ENCODE peak calls at places on chromosome 6, in nine cellular contexts. E is CD8-positive, alpha-beta T cell; P is Panc1; Y is psoas muscle; D is fibroblast of pulmonary artery; I is endothelial cell; A is dorsolateral prefrontal cortex; O is GM10248; H is tibial nerve. F is an unnamed sample.

GRCh38 chr6:6856538-6857523 is 250.9 kb upstream of the RREB1 start:
- DNase-seq in H (peak), Y (peak), P (no peak), E (no peak), O (peak), D (peak), I (no peak), A (no peak), F (peak)

GRCh38 chr6:141133346-141133745 is 999.4 kb upstream of the GJE1 start:
- DNase-seq in I (no peak), P (no peak), O (no peak), H (no peak), E (no peak), A (no peak), Y (no peak), D (peak), F (no peak)

GRCh38 chr6:80725156-80725930 is 618.9 kb downstream of the BCKDHB start:
- DNase-seq in E (no peak), A (no peak), Y (no peak), I (no peak), H (no peak), O (no peak), D (no peak), P (no peak), F (no peak)

GRCh38 chr6:112189494-112189893 is 64.9 kb downstream of the LAMA4 start:
- DNase-seq in P (no peak), Y (no peak), A (no peak), O (no peak), H (no peak), E (no peak), I (no peak), D (no peak), F (no peak)

GRCh38 chr6:11650711-11651110 is 113.2 kb downstream of the TMEM170B start:
- DNase-seq in O (peak), D (peak), A (no peak), Y (no peak), I (no peak), E (no peak), P (no peak), H (no peak), F (no peak)

GRCh38 chr6:92507552-92507951 is 911.8 kb downstream of the EPHA7 start:
- DNase-seq in D (no peak), P (no peak), E (no peak), A (no peak), O (no peak), I (no peak), H (no peak), Y (no peak), F (no peak)

GRCh38 chr6:149190228-149190831 is 127.2 kb upstream of the TAB2 start:
- DNase-seq in I (peak), H (peak), A (no peak), P (peak), D (peak), Y (no peak), O (no peak), E (no peak), F (peak)

GRCh38 chr6:159505140-159505922 is 187.7 kb downstream of the SOD2 start:
- DNase-seq in Y (peak), H (peak), I (no peak), O (no peak), D (no peak), E (no peak), P (no peak), A (no peak), F (no peak)

GRCh38 chr6:149028767-149029405 is 282.1 kb downstream of the UST start:
- DNase-seq in E (peak), A (no peak), D (peak), Y (no peak), I (peak), O (peak), H (no peak), P (peak), F (peak)

DNA sequence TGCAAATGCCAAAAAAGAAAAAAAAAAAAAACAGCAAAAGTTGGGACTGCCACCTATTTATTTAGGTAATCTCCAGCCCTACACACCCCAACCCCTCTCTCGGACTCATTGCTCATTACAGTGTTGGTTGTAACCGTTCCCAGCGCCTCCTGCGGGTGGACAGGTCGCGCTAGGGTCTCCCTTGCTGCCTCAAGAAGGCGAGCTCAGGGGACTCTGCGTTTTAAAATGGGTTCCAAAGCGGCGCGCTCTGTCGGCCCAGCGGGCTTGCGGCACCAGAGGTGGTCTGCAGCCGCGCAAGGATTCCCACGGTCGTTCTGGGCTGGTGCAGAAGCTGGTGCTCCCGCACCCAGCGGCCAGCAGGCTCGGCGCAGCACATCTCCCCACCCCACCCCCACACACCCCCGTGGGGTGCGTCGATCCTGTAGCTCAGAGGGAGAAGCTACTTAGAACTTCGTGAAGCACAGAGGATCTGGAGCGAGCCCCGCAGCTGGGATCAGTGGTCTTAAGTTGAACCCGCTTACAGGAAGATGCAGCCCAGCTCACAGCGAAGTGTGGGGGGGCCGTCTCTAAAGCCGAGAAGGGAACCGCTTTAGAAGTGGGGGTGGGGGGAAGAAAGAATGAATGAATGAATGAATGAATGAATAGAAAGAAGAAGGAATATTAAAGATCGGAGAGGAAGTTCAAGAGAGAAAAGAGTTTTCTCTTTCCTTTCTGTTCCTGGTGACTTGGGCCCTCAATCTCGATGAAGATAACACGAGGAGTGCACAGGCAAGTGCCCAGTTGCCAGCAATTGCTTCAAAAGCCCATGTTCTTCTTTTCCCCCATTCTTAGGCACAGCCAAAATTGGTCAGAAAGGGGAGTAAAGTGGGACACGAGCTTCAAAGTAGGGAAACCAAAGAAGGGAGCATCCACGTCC is 766 bp downstream of the TFAP2A start:
- DNase-seq in Y (no peak), A (no peak), E (no peak), O (no peak), H (no peak), I (no peak), P (no peak), D (peak), F (no peak)
- TF ChIP-seq CTCF in Y (no peak), A (no peak), E (no peak), O (no peak), H (no peak), I (no peak), P (peak), D (peak), F (no peak)

DNA sequence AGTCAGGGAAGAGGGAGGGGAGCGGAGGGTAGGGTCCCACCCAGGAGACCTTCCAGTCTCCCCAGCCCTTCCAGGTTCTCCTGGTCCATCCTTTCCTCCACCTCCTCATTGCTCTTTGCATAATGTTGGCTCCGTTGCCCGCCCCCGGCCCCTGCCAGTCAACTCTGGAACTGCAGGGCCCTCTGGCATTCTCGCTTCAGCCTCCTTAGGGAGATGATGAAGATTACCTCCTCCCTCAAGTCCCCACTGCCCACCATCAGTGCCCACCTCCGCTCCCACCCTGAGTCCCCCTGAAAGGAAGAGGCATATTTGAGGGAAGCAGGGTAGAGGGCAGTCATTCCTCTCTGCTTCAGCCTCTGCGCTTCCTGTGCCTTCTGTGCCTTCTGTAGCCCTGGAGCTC is 8.5 kb downstream of the TMEM63B start:
- DNase-seq in O (no peak), P (no peak), I (no peak), E (no peak), Y (no peak), D (no peak), H (no peak), A (no peak), F (no peak)
- TF ChIP-seq CTCF in O (no peak), P (no peak), I (no peak), E (no peak), Y (no peak), D (no peak), H (no peak), A (no peak), F (no peak)

GRCh38 chr6:88965691-88966090 is 2.3 kb upstream of the RNGTT start:
- DNase-seq in A (no peak), O (no peak), E (no peak), P (no peak), Y (no peak), I (no peak), D (no peak), H (no peak), F (no peak)

GRCh38 chr6:88964509-88964908 is 1.1 kb upstream of the RNGTT start:
- DNase-seq in H (no peak), O (no peak), A (no peak), D (no peak), Y (no peak), P (no peak), E (no peak), I (no peak), F (no peak)

GRCh38 chr6:88958842-88959241 is 4.6 kb downstream of the RNGTT start:
- DNase-seq in H (no peak), Y (no peak), I (no peak), A (no peak), O (no peak), P (no peak), E (no peak), D (no peak), F (no peak)

GRCh38 chr6:88967891-88968290 is 4.5 kb upstream of the RNGTT start:
- DNase-seq in Y (no peak), E (no peak), D (no peak), I (no peak), A (no peak), O (no peak), H (no peak), P (no peak), F (no peak)

DNA sequence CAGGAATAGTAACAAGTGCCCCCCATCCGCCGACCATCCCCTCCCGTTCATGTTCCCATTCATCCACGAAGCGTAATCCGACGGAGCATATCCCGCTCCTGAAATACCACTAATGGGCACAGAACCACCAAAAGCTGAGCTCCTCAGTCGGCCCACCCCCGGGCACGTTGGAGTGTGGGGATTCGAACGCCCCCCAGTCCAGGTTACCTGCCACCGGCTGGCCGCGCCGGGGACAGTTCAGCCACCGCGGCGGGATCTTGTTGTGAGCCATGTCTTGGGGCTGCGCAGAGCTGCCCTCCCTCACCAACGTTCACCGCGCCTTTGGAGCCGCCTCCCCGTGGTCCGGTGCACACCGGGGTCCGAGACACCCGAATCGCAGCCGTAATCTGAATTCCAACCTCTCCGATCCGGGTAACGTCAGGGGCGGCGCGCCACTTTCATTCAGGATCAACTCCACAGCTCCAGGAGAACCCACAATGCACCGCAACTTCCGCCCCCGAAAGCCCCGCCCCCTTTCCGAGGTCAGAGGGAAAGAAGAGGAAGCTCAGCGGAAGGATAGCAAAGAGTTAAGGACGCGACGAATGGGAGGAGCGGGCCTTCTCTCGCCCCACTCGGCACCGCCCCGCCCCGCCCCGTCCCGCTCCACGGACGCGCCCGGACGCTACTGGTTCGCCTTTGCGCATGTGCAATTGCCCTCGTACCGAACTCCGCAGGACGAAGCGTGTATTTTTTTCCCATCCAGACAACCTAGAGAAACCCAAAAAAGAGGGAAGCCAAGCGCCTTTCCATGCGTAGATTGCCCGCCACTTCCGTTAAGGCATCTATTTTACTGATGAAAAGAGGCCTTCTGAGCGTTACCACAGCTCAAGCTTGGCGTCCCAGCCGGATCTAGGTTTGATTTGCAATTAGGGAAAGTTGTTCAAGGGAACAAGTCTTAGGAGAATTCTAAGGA is at the start of gene RNGTT:
- DNase-seq in I (peak), E (peak), H (peak), O (peak), D (peak), Y (peak), A (peak), P (peak), F (peak)
- TF ChIP-seq CTCF in I (no peak), E (no peak), H (no peak), O (no peak), D (no peak), Y (no peak), A (no peak), P (no peak), F (no peak)

DNA sequence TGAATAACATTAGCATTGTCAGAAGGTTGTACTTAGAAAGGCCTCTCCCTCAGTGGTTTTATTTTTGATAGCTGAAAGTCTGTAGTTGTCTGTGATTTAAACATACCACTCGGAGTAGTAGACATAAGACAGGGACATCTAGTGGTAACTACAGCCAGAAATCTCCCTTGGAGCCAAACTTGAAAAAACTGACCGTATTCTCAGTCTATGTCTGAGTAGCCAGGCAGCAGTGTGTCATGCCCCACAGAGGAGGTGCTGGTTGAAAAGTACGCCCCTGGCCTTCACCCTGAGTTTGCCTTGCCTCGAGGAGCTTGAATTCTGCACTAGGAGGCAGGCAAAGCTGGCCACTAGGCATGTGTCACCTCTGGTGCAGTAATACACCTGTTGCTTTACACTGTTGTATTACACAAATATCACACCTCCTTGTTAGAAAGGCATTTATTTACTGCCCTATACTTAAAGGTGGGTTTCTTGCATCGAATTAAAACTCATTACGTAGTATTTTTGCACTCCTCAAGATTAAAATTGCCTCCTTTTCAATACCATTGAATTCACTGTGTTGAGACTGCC is 20.8 kb downstream of the ZBTB2 start:
- DNase-seq in A (no peak), Y (no peak), D (peak), H (no peak), O (no peak), I (no peak), P (no peak), E (no peak), F (no peak)
- TF ChIP-seq CTCF in A (no peak), Y (no peak), D (peak), H (no peak), O (no peak), I (no peak), P (peak), E (no peak), F (no peak)

DNA sequence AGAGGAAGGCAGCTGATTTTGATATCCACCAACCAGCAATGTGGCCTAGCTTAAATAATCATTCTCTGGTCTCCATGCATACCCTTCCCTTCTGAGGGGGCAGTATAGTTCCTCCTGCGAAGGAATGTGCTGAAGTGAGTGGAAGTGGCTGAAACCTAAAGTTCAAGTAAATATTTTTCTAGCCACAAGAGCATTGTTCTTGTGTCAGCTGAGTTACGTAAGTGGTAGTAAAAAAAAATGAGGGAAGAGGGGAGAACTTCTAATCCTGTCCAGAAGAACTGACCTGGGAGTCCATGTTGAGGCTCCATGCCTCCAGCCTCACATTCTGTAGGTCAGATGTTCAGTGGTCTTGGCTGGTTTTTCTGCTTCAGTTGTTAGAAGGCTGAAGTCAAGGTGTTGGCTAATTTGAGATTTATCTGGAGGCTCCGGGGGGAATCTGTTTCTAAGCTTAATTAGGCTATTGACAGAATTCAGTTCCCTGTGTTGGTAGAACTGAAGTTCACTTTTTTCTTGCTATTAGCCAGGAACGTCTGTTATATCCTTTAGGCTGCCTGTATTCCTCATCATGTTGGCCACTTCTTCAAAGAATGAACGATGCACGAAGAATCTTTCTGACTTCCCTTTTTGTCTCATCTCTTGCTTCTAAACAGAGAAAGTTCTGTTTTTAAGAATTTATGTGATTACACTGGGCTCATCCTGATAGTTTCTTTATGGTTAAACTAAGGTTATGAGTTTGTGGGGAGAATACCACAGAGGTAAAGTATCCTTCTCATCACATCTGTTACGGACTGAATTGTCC is 207.1 kb upstream of the PRSS16 start:
- DNase-seq in A (no peak), Y (no peak), H (no peak), E (no peak), P (no peak), I (no peak), D (peak), O (no peak), F (no peak)
- TF ChIP-seq CTCF in A (no peak), Y (no peak), H (no peak), E (no peak), P (no peak), I (no peak), D (no peak), O (no peak), F (no peak)

DNA sequence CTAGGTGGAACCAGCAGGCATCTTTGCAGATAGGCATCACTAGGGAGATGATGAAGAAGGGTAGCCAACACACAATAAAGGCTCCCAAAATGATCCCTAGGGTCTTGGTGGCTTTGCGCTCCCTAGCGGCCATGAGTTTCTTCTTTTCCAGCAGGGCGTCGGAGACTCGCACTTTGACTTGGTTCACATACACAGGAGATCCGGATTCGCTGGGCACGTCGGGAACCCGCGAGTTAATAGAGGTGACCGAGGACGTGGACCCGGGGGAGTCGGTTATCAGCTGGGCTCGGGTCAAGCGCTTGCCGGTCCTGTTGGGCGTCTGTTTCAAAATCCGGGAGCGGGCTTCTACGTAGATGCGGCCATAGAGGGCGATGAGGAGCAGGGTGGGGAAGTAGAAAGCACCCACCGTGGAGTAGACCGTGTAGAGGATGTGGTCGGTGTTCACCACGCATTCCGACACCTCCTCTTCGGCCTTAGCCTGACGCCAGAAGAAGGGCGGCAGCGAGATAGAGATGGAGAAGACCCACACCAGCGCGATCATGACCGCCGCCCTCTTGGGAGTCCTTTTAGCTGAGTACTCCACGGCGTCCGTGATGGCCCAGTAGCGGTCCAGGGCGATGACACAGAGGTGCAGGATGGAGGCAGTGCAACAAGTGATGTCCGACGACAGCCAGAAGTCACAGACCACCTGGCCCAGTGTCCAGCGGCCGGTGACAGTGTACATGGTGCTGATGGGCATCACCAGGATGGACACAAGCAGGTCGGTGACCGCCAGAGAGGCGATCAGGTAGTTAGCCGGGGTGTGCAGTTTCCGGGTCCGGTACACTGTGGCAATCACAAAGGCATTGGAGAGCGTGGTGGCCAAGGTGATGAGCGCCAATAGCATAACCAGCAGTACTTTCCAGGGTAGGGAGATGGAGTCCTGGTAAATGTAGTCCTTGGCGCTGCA is 658 bp downstream of the HTR1B start:
- DNase-seq in D (no peak), O (no peak), A (no peak), E (no peak), H (no peak), Y (no peak), P (no peak), I (peak), F (peak)
- TF ChIP-seq CTCF in D (peak), O (no peak), A (peak), E (no peak), H (no peak), Y (no peak), P (peak), I (peak), F (no peak)

GRCh38 chr6:44158770-44159228 is at the start of gene CAPN11:
- DNase-seq in P (no peak), I (no peak), H (no peak), E (no peak), A (no peak), Y (no peak), O (no peak), D (no peak), F (no peak)

GRCh38 chr6:44154067-44154466 is 4.6 kb upstream of the CAPN11 start:
- DNase-seq in A (no peak), H (no peak), P (no peak), I (no peak), O (no peak), Y (no peak), E (no peak), D (no peak), F (no peak)

GRCh38 chr6:44156494-44157151 is 2.0 kb upstream of the CAPN11 start:
- DNase-seq in D (no peak), Y (no peak), H (no peak), O (no peak), A (no peak), P (no peak), E (no peak), I (no peak), F (peak)

GRCh38 chr6:44152533-44152932 is 6.1 kb upstream of the CAPN11 start:
- DNase-seq in P (no peak), E (no peak), D (no peak), A (no peak), H (no peak), Y (no peak), O (no peak), I (no peak), F (no peak)

GRCh38 chr6:44157152-44157521 is 1.5 kb upstream of the CAPN11 start:
- DNase-seq in Y (no peak), I (no peak), O (no peak), E (no peak), A (no peak), H (no peak), D (no peak), P (no peak), F (no peak)
- TF ChIP-seq CTCF in Y (no peak), I (no peak), O (no peak), E (no peak), A (no peak), H (no peak), D (no peak), P (no peak), F (no peak)

F was measured in stomach.